ENCODE peak calls at places on chromosomes 6 and 20, in nine cellular contexts. Y is GM23248; N is CD8-positive, alpha-beta memory T cell; W is stromal cell of bone marrow; H is naive B cell; B is stimulated activated CD8-positive, alpha-beta memory T cell treated with anti-CD3 and anti-CD28 coated beads, Interleukin-4, amount 100 ng/mL, for 1 hour; X is GM06990; I is iPS-NIHi11; F is stimulated activated CD4-positive, alpha-beta T cell treated with anti-CD3 and anti-CD28 coated beads, TNF-alpha, amount 100 ng/mL, for 48 hours. A is an unnamed sample.

GRCh38 chr20:57056651-57057050 is 209.8 kb downstream of the BMP7 start:
- DNase-seq in Y (no peak), N (no peak), W (no peak), H (no peak), B (no peak), X (no peak), I (no peak), F (no peak), A (no peak)

GRCh38 chr6:89375427-89375868 is 22.9 kb upstream of the UBE2J1 start:
- DNase-seq in Y (no peak), N (peak; percentile 89), W (no peak), H (peak; percentile 68), B (peak; percentile 15), X (peak; percentile 74), I (peak; percentile 86), F (peak; percentile 45), A (peak; percentile 84)

GRCh38 chr20:34022154-34022842 is 28.6 kb downstream of the RALY start:
- DNase-seq in Y (peak; percentile 26), N (no peak), W (no peak), H (peak; percentile 14), B (no peak), X (peak; percentile 18), I (peak; percentile 56), F (no peak), A (peak; percentile 29)

GRCh38 chr6:157554747-157555146 is 173.8 kb downstream of the ZDHHC14 start:
- DNase-seq in Y (no peak), N (no peak), W (no peak), H (no peak), B (no peak), X (no peak), I (no peak), F (no peak), A (no peak)

GRCh38 chr6:33778475-33779121 is 10.3 kb downstream of the LEMD2 start:
- DNase-seq in Y (no peak), N (no peak), W (no peak), H (no peak), B (no peak), X (no peak), I (no peak), F (no peak), A (no peak)

GRCh38 chr20:6501061-6501460 is 266.4 kb upstream of the BMP2 start:
- DNase-seq in Y (peak; percentile 59), N (no peak), W (peak; percentile 79), H (no peak), B (no peak), X (no peak), I (no peak), F (no peak), A (no peak)

GRCh38 chr6:139472341-139473038 is 98.0 kb upstream of the CITED2 start:
- DNase-seq in Y (peak; percentile 77), N (no peak), W (peak; percentile 39), H (no peak), B (no peak), X (no peak), I (no peak), F (no peak), A (no peak)

GRCh38 chr6:97925504-97925903 is 642.5 kb upstream of the MMS22L start:
- DNase-seq in Y (peak; percentile 18), N (no peak), W (no peak), H (no peak), B (no peak), X (no peak), I (no peak), F (no peak), A (peak; percentile 21)

GRCh38 chr6:24188571-24188970 is 62.6 kb downstream of the NRSN1 start:
- DNase-seq in Y (no peak), N (no peak), W (no peak), H (no peak), B (no peak), X (no peak), I (no peak), F (no peak), A (no peak)

GRCh38 chr6:124963416-124964083 is 1.3 kb downstream of the RNF217 start:
- DNase-seq in Y (peak; percentile 68), N (no peak), W (no peak), H (no peak), B (no peak), X (no peak), I (no peak), F (no peak), A (peak; percentile 56)

GRCh38 chr6:130050230-130050629 is 31.8 kb downstream of the L3MBTL3 start:
- DNase-seq in Y (peak; percentile 51), N (no peak), W (peak; percentile 82), H (no peak), B (no peak), X (no peak), I (no peak), F (no peak), A (no peak)

GRCh38 chr6:63537126-63537958 is 34.9 kb upstream of the LOC128125822 start:
- DNase-seq in Y (peak; percentile 26), N (no peak), W (no peak), H (no peak), B (no peak), X (peak; percentile 26), I (peak; percentile 19), F (no peak), A (no peak)

GRCh38 chr6:56860466-56860865 is 94.4 kb upstream of the BEND6 start:
- DNase-seq in Y (peak; percentile 72), N (no peak), W (no peak), H (no peak), B (no peak), X (no peak), I (no peak), F (no peak), A (no peak)

GRCh38 chr20:4047614-4048013 is 32.3 kb upstream of the RNF24 start:
- DNase-seq in Y (no peak), N (no peak), W (no peak), H (no peak), B (no peak), X (no peak), I (no peak), F (no peak), A (no peak)

GRCh38 chr6:6843057-6843627 is 254.6 kb downstream of the LY86 start:
- DNase-seq in Y (peak; percentile 42), N (no peak), W (peak; percentile 6), H (no peak), B (no peak), X (no peak), I (no peak), F (no peak), A (no peak)

GRCh38 chr20:63709149-63709527 is 1.3 kb downstream of the ZGPAT start:
- DNase-seq in Y (no peak), N (no peak), W (no peak), H (no peak), B (no peak), X (no peak), I (no peak), F (no peak), A (no peak)

GRCh38 chr6:72031471-72031870 is 145.1 kb downstream of the RIMS1 start:
- DNase-seq in Y (peak; percentile 58), N (no peak), W (no peak), H (no peak), B (no peak), X (no peak), I (no peak), F (no peak), A (no peak)

GRCh38 chr6:113632220-113632864 is 224.8 kb upstream of the MARCKS start:
- DNase-seq in Y (peak; percentile 89), N (no peak), W (peak; percentile 92), H (no peak), B (no peak), X (peak; percentile 71), I (no peak), F (peak; percentile 34), A (no peak)

GRCh38 chr6:168865-169455 is 123.3 kb upstream of the DUSP22 start:
- DNase-seq in Y (peak; percentile 54), N (no peak), W (no peak), H (peak; percentile 40), B (no peak), X (no peak), I (peak; percentile 51), F (no peak), A (peak; percentile 19)

GRCh38 chr6:33195304-33196022 is 3.2 kb upstream of the COL11A2 start:
- DNase-seq in Y (no peak), N (no peak), W (no peak), H (no peak), B (no peak), X (no peak), I (no peak), F (no peak), A (no peak)

GRCh38 chr6:158759966-158760617 is 59.1 kb downstream of the EZR start:
- DNase-seq in Y (no peak), N (no peak), W (no peak), H (no peak), B (no peak), X (no peak), I (no peak), F (no peak), A (no peak)

GRCh38 chr20:11112837-11113236 is 439.0 kb upstream of the JAG1 start:
- DNase-seq in Y (peak; percentile 59), N (no peak), W (no peak), H (no peak), B (no peak), X (no peak), I (no peak), F (no peak), A (peak; percentile 71)

GRCh38 chr6:46476301-46476700 is 14.9 kb downstream of the RCAN2 start:
- DNase-seq in Y (peak; percentile 82), N (no peak), W (no peak), H (no peak), B (no peak), X (no peak), I (no peak), F (no peak), A (no peak)

GRCh38 chr20:9269280-9269971 is 200.5 kb downstream of the PLCB4 start:
- DNase-seq in Y (peak; percentile 64), N (no peak), W (no peak), H (no peak), B (no peak), X (no peak), I (no peak), F (no peak), A (no peak)